ENCODE peak calls at places on chromosomes 12 and 14, in ten cellular contexts. V, Y, W, H, O, L, P, X, A and M are unnamed samples.

GRCh38 chr14:91098591-91098990 is 15.3 kb upstream of the DGLUCY start:
- DNase-seq in V (no peak), Y (no peak), W (no peak), H (no peak), O (peak; percentile 24), L (no peak), P (no peak), X (peak; percentile 24), A (no peak), M (no peak)

GRCh38 chr12:66152732-66153131 is 17.1 kb downstream of the TMBIM4 start:
- DNase-seq in V (no peak), Y (no peak), W (no peak), H (peak; percentile 46), O (no peak), L (no peak), P (no peak), X (no peak), A (no peak), M (no peak)

GRCh38 chr12:75439930-75440329 is 40.6 kb upstream of the GLIPR1 start:
- DNase-seq in V (no peak), Y (no peak), W (no peak), H (no peak), O (no peak), L (no peak), P (no peak), X (no peak), A (no peak), M (no peak)

GRCh38 chr12:113655919-113656318 is 184.2 kb upstream of the LHX5 start:
- DNase-seq in V (no peak), Y (no peak), W (no peak), H (no peak), O (no peak), L (no peak), P (no peak), X (no peak), A (no peak), M (no peak)

GRCh38 chr14:41604793-41605534 is 1.7 kb upstream of the LRFN5 start:
- DNase-seq in V (no peak), Y (no peak), W (peak; percentile 93), H (peak; percentile 87), O (no peak), L (peak; percentile 85), P (no peak), X (no peak), A (no peak), M (no peak)

GRCh38 chr12:57779736-57780135 is 2.9 kb upstream of the TSFM start:
- DNase-seq in V (no peak), Y (no peak), W (no peak), H (no peak), O (no peak), L (no peak), P (no peak), X (no peak), A (no peak), M (no peak)

GRCh38 chr12:1832801-1833595 is 12.6 kb downstream of the LRTM2 start:
- DNase-seq in V (no peak), Y (no peak), W (no peak), H (no peak), O (no peak), L (no peak), P (no peak), X (no peak), A (no peak), M (no peak)

GRCh38 chr14:56004807-56005579 is 113.2 kb upstream of the PELI2 start:
- DNase-seq in V (peak; percentile 70), Y (no peak), W (peak; percentile 65), H (peak; percentile 63), O (peak; percentile 89), L (peak; percentile 85), P (no peak), X (peak; percentile 69), A (peak; percentile 69), M (no peak)

GRCh38 chr12:122830517-122831214 is 4.6 kb upstream of the HIP1R start:
- DNase-seq in V (no peak), Y (no peak), W (no peak), H (peak; percentile 98), O (peak; percentile 59), L (no peak), P (no peak), X (peak; percentile 90), A (peak; percentile 50), M (no peak)

GRCh38 chr14:102363182-102363952 is 626 bp downstream of the TECPR2 start:
- DNase-seq in V (peak; percentile 76), Y (no peak), W (peak; percentile 47), H (peak; percentile 30), O (peak; percentile 14), L (peak; percentile 89), P (no peak), X (peak; percentile 16), A (peak; percentile 40), M (peak; percentile 57)

GRCh38 chr12:3622732-3623690 is 129.9 kb downstream of the CRACR2A start:
- DNase-seq in V (no peak), Y (no peak), W (no peak), H (no peak), O (no peak), L (peak; percentile 49), P (no peak), X (no peak), A (no peak), M (no peak)

GRCh38 chr14:99891900-99892299 is 98.7 kb downstream of the EML1 start:
- DNase-seq in V (no peak), Y (no peak), W (no peak), H (no peak), O (no peak), L (peak; percentile 25), P (no peak), X (no peak), A (no peak), M (no peak)

GRCh38 chr12:112148031-112148513 is 22.7 kb downstream of the TRAFD1 start:
- DNase-seq in V (no peak), Y (no peak), W (no peak), H (peak; percentile 65), O (peak; percentile 84), L (peak; percentile 46), P (no peak), X (peak; percentile 49), A (no peak), M (no peak)

GRCh38 chr14:48398675-48399282 is 723.4 kb upstream of the MDGA2 start:
- DNase-seq in V (no peak), Y (peak; percentile 16), W (peak; percentile 88), H (peak; percentile 31), O (peak; percentile 43), L (no peak), P (no peak), X (peak; percentile 51), A (no peak), M (no peak)

GRCh38 chr14:49946320-49947141 is 53.6 kb downstream of the ARF6 start:
- DNase-seq in V (no peak), Y (peak; percentile 63), W (no peak), H (peak; percentile 65), O (peak; percentile 65), L (peak; percentile 49), P (peak; percentile 28), X (peak; percentile 76), A (peak; percentile 49), M (no peak)

GRCh38 chr14:64089920-64090319 is 204.3 kb downstream of the ESR2 start:
- DNase-seq in V (no peak), Y (no peak), W (peak; percentile 79), H (peak; percentile 20), O (peak; percentile 14), L (no peak), P (no peak), X (no peak), A (no peak), M (no peak)

GRCh38 chr14:75578099-75578785 is at the start of gene FLVCR2:
- DNase-seq in V (peak; percentile 87), Y (peak; percentile 83), W (peak; percentile 76), H (peak; percentile 84), O (peak; percentile 40), L (peak; percentile 95), P (peak; percentile 70), X (peak; percentile 62), A (peak; percentile 91), M (peak; percentile 62)

DNA sequence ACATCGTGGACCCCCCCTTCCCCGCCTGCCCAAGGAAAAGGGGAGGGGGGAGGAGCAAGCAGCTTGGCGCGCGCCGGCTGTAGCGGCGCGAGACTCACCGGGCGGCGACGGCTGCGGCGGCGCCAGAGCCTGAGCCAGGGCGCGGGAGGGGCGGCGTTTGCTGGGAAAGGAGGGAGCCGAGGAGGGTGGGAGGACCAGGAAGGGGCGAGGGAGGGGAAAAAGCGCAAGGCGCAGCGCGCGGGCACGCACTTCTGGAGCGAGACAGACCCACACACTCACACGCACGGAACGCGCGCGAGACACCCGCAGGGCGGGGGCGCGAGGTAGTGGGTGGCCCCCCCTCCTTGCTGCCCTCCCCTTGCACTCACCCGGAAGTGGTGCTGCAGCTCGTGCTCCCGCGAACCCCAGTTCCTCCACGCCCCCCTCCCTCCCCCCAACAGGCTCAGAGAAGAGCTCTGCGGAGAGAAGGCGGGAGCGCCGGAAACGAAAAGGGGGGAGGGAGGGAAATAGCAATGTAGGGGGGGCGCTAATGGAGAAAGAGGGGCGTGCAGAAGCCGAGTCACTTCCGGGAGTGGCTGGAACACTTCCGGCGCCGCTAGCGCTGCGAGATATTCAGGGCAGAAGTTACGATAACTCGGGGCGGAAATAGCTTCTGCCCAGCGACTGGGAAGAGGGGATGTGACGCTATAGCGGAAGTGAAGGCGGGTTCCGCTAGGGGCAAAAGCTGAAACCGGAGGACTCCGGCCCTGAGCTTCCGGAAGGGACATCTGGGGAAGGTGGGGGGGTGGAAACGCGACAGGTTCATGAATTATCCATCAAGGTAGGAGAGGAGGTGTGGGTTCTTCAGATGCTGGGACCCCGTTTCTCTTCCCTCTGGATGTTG is at the start of gene ZNF384:
- DNase-seq in V (peak; percentile 98), Y (peak; percentile 94), W (peak; percentile 98), H (peak; percentile 99), O (peak; percentile 98), L (peak; percentile 99), P (peak; percentile 97), X (peak; percentile 100), A (peak; percentile 98), M (peak; percentile 99)
- TF ChIP-seq CTCF in V (peak; percentile 18), Y (no peak), W (no peak), H (no peak), O (peak; percentile 43), L (no peak), P (peak; percentile 14), X (no peak), A (peak; percentile 59), M (peak; percentile 25)

GRCh38 chr12:28583771-28584261 is 393.6 kb downstream of the CCDC91 start:
- DNase-seq in V (no peak), Y (no peak), W (peak; percentile 40), H (peak; percentile 19), O (no peak), L (no peak), P (no peak), X (peak; percentile 25), A (no peak), M (no peak)
- TF ChIP-seq CTCF in V (no peak), Y (peak; percentile 43), W (peak; percentile 57), H (no peak), O (peak; percentile 48), L (no peak), P (no peak), X (peak; percentile 18), A (no peak), M (no peak)

GRCh38 chr12:26853303-26854027 is 20.5 kb upstream of the ITPR2 start:
- DNase-seq in V (no peak), Y (peak; percentile 63), W (peak; percentile 78), H (peak; percentile 67), O (peak; percentile 52), L (peak; percentile 91), P (peak; percentile 71), X (peak; percentile 67), A (peak; percentile 76), M (peak; percentile 79)
- TF ChIP-seq CTCF in V (peak; percentile 91), Y (peak; percentile 91), W (peak; percentile 94), H (peak; percentile 84), O (peak; percentile 97), L (no peak), P (peak; percentile 73), X (peak; percentile 91), A (peak; percentile 80), M (peak; percentile 86)

GRCh38 chr12:101570022-101570421 is 24.7 kb upstream of the MYBPC1 start:
- DNase-seq in V (no peak), Y (peak; percentile 4), W (peak; percentile 30), H (peak; percentile 62), O (peak; percentile 25), L (no peak), P (peak; percentile 13), X (peak; percentile 43), A (no peak), M (no peak)
- TF ChIP-seq CTCF in V (peak; percentile 52), Y (peak; percentile 47), W (peak; percentile 41), H (peak; percentile 31), O (peak; percentile 24), L (no peak), P (peak; percentile 13), X (peak; percentile 54), A (peak; percentile 54), M (peak; percentile 46)